ENCODE peak calls at places on chromosomes 11 and 22, in eight cellular contexts. L, T, C, F, X, R, P and I are unnamed samples.

GRCh38 chr22:27796118-27796517 is 5.4 kb downstream of the MN1 start:
- DNase-seq in L (no peak), T (no peak), C (no peak), F (no peak), X (no peak), R (no peak), P (no peak), I (no peak)

GRCh38 chr11:130771708-130772107 is 144.6 kb downstream of the SNX19 start:
- DNase-seq in L (peak), T (no peak), C (no peak), F (no peak), X (no peak), R (no peak), P (no peak), I (no peak)

GRCh38 chr11:75380716-75381420 is 18.4 kb upstream of the RPS3 start:
- DNase-seq in L (no peak), T (no peak), C (no peak), F (no peak), X (no peak), R (no peak), P (no peak), I (peak)

GRCh38 chr22:30305519-30305905 is 16.2 kb upstream of the CASTOR1 start:
- DNase-seq in L (no peak), T (no peak), C (peak), F (peak), X (peak), R (peak), P (no peak), I (no peak)

GRCh38 chr22:24106385-24107381 is 74.6 kb upstream of the SUSD2 start:
- DNase-seq in L (no peak), T (no peak), C (peak), F (no peak), X (no peak), R (peak), P (peak), I (no peak)

GRCh38 chr11:85665756-85666155 is 827 bp upstream of the CREBZF start:
- DNase-seq in L (no peak), T (no peak), C (no peak), F (no peak), X (no peak), R (no peak), P (no peak), I (no peak)

GRCh38 chr11:64490562-64491216 is 100.3 kb upstream of the SLC22A12 start:
- DNase-seq in L (no peak), T (no peak), C (no peak), F (no peak), X (no peak), R (no peak), P (no peak), I (no peak)

GRCh38 chr22:44129614-44129976 is 51.1 kb upstream of the PARVG start:
- DNase-seq in L (no peak), T (no peak), C (no peak), F (no peak), X (no peak), R (no peak), P (no peak), I (no peak)

GRCh38 chr22:49920859-49921258 is 2.4 kb downstream of the CRELD2 start:
- DNase-seq in L (no peak), T (no peak), C (no peak), F (no peak), X (no peak), R (no peak), P (no peak), I (no peak)